ENCODE peak calls at places on chromosomes 1 and 21, in seven cellular contexts. R is trophoblast cell, P is IMR-90, B is neuronal stem cell, W is H9, D is H1, F is mesenchymal stem cell. C is an unnamed sample.

GRCh38 chr1:169106921-169107672 is 607 bp downstream of the ATP1B1 start:
- DNase-seq in D (peak; percentile 54), W (no peak), P (peak; percentile 39), B (no peak), R (no peak), F (peak; percentile 64), C (peak; percentile 61)

GRCh38 chr1:86757272-86757984 is 53.1 kb downstream of the SH3GLB1 start:
- DNase-seq in D (no peak), R (no peak), P (peak; percentile 45), W (no peak), B (no peak), F (no peak), C (no peak)

GRCh38 chr1:207021139-207021861 is 11.3 kb downstream of the C1orf116 start:
- DNase-seq in F (no peak), D (no peak), R (no peak), B (no peak), W (no peak), P (peak; percentile 73), C (peak; percentile 59)

GRCh38 chr1:36971832-36972231 is 62.5 kb downstream of the GRIK3 start:
- DNase-seq in B (no peak), P (no peak), F (no peak), W (no peak), R (no peak), D (no peak), C (no peak)

GRCh38 chr1:226441629-226442028 is 33.7 kb upstream of the PARP1 start:
- DNase-seq in F (no peak), D (no peak), B (no peak), P (no peak), W (peak; percentile 42), R (no peak), C (peak; percentile 38)

GRCh38 chr1:107559881-107560280 is 405.1 kb downstream of the VAV3 start:
- DNase-seq in B (no peak), R (no peak), D (no peak), F (no peak), W (no peak), P (no peak), C (no peak)

GRCh38 chr1:10181154-10181553 is 29.2 kb upstream of the KIF1B start:
- DNase-seq in F (no peak), B (no peak), D (no peak), W (no peak), P (no peak), R (no peak), C (no peak)

GRCh38 chr1:2556277-2557145 is at the start of gene TNFRSF14:
- DNase-seq in B (no peak), D (no peak), P (peak; percentile 35), F (peak; percentile 53), W (no peak), R (no peak), C (no peak)

GRCh38 chr1:78652019-78652560 is 2.5 kb downstream of the IFI44 start:
- DNase-seq in D (no peak), W (no peak), P (no peak), B (no peak), R (no peak), F (no peak), C (no peak)

GRCh38 chr1:200274121-200274520 is 135.7 kb downstream of the ZNF281 start:
- DNase-seq in B (no peak), P (no peak), D (no peak), W (no peak), R (no peak), F (no peak), C (peak; percentile 30)

GRCh38 chr1:41192456-41193188 is 49.5 kb downstream of the SCMH1 start:
- DNase-seq in W (no peak), P (peak; percentile 54), B (no peak), D (no peak), R (no peak), F (peak; percentile 52), C (no peak)

GRCh38 chr1:179121159-179121938 is 39.5 kb downstream of the TOR3A start:
- DNase-seq in F (peak; percentile 66), R (peak; percentile 27), W (no peak), D (peak; percentile 55), P (peak; percentile 62), B (no peak), C (peak; percentile 55)

GRCh38 chr1:245751671-245752070 is 596.9 kb downstream of the KIF26B start:
- DNase-seq in R (no peak), W (no peak), B (no peak), P (no peak), D (no peak), F (no peak), C (no peak)

GRCh38 chr21:42997053-42997452 is 22.7 kb downstream of the PKNOX1 start:
- DNase-seq in R (peak; percentile 88), W (no peak), D (no peak), P (peak; percentile 99), B (no peak), F (peak; percentile 97), C (no peak)

GRCh38 chr1:176989023-176989422 is 175.5 kb downstream of the ASTN1 start:
- DNase-seq in F (no peak), P (no peak), R (no peak), W (no peak), B (no peak), D (no peak), C (no peak)

GRCh38 chr1:30413606-30414005 is 309.8 kb downstream of the MATN1 start:
- DNase-seq in D (peak; percentile 33), B (no peak), F (no peak), W (no peak), P (no peak), R (no peak), C (no peak)

GRCh38 chr1:27416387-27417111 is 24.1 kb downstream of the GPR3 start:
- DNase-seq in F (peak; percentile 87), R (peak; percentile 39), P (peak; percentile 73), B (no peak), D (no peak), W (peak; percentile 71), C (peak; percentile 90)

GRCh38 chr21:32456497-32456918 is 44.0 kb downstream of the EVA1C start:
- DNase-seq in W (no peak), F (no peak), R (no peak), D (no peak), B (no peak), P (peak; percentile 84), C (no peak)

GRCh38 chr1:231619257-231619634 is 7.3 kb upstream of the DISC1 start:
- DNase-seq in D (no peak), R (no peak), W (no peak), B (no peak), F (no peak), P (no peak), C (no peak)

GRCh38 chr1:27161594-27161993 is 6.7 kb upstream of the SLC9A1 start:
- DNase-seq in W (no peak), R (no peak), P (no peak), F (no peak), D (no peak), B (no peak), C (no peak)

GRCh38 chr1:192889082-192889481 is 80.2 kb downstream of the RGS2 start:
- DNase-seq in B (no peak), R (no peak), F (peak; percentile 54), P (no peak), W (no peak), D (no peak), C (no peak)
- H4K8ac ChIP-seq in B (no peak overlapping the region), R (no peak overlapping the region), F (no peak overlapping the region), P (no peak overlapping the region), W (no peak overlapping the region), D (no peak overlapping the region), C (no peak overlapping the region)

GRCh38 chr21:38032402-38032801 is 116.1 kb upstream of the KCNJ6 start:
- DNase-seq in B (no peak), P (no peak), R (no peak), D (no peak), F (no peak), W (no peak), C (no peak)

GRCh38 chr21:38027901-38028300 is 111.6 kb upstream of the KCNJ6 start:
- DNase-seq in B (no peak), W (no peak), P (no peak), R (no peak), D (no peak), F (no peak), C (no peak)
- H3K4me2 ChIP-seq in B (no peak overlapping the region), W (no peak overlapping the region), P (no peak overlapping the region), R (no peak overlapping the region), D (no peak overlapping the region), F (no peak overlapping the region), C (no peak overlapping the region)

DNA sequence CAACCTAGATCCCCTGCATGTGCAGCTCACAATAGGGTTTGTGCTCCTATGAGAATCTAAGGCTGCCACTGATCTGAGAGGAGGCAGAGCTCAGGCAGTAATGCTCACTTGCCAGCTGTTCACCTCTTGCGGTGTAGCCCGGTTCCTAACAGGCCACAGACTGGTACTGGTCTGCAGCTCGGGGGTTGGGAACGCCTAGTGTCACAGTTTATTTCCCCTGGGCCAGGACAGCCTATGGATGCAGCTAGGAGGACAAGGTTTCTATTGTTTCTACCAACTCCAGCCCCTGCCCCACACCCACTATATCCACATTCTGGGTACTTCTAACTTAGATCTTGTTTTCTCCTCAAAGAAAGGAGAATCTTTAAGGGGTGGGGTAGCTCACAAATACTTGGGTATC is 58.7 kb upstream of the PRRC2C start:
- DNase-seq in B (no peak), R (no peak), W (no peak), F (no peak), P (no peak), D (no peak), C (no peak)
- H4K8ac ChIP-seq in B (no peak overlapping the region), R (no peak overlapping the region), W (no peak overlapping the region), F (no peak overlapping the region), P (no peak overlapping the region), D (no peak overlapping the region), C (no peak overlapping the region)

DNA sequence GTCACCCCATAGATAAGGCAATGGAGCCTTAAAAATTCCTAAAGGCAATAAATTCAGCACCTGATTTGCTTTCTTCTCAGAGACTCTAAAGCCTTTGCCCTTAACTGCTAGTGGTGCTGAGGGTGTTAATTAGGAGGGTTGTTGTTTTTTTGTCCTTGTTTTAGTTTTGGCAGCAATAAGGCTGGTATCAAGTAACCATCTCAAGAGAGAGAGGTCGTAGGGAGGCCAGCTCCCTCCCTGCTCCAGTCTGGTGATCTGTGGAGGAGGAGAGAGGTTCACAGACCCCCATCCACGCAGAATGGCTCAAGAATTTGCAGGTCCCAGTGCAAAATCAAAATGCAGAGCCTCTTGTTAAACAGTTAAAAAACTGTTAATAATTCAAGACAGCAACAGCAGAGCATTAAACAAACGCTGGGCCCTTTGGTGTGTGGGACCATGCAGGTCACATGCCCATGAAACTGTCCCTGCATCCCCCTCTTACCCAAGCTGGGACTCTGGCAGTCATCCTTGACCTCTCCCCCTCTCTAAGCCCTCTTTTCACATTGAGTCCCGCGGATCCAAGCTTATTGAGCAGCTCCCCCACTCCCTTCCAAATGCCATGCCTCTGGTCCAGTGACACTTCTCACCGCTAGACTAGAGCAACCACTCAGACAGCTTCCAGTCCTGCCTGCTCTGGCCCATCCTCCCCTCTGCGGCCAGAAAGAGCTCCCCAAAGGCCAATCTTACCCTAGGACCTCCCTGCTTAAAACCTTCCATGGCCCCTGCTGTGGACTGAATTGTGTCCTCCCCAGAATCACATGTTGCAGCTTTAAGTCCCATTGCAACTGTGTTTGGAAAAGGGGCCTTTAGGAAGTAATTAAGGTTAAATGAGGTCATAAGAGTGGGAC is 47.7 kb upstream of the RPL11 start:
- DNase-seq in F (no peak), B (no peak), R (no peak), W (no peak), D (no peak), P (no peak), C (no peak)
- H3K4me2 ChIP-seq in F (no peak overlapping the region), B (no peak overlapping the region), R (no peak overlapping the region), W (no peak overlapping the region), D (no peak overlapping the region), P (no peak overlapping the region), C (no peak overlapping the region)

GRCh38 chr1:66729130-66729922 is 22.9 kb upstream of the DYNLT5 start:
- DNase-seq in R (no peak), W (no peak), B (no peak), F (no peak), P (no peak), D (no peak), C (no peak)
- H4K8ac ChIP-seq in R (no peak overlapping the region), W (no peak overlapping the region), B (no peak overlapping the region), F (no peak overlapping the region), P (no peak overlapping the region), D (no peak overlapping the region), C (no peak overlapping the region)